ENCODE peak calls at places on chromosomes 11 and 22, in four cellular contexts. T is AG04449, C is kidney epithelial cell, M is heart left ventricle. A is an unnamed sample.

GRCh38 chr22:46395145-46395544 is 59.6 kb downstream of the TRMU start:
- DNase-seq in T (no peak), C (no peak), M (no peak), A (no peak)

GRCh38 chr22:39097098-39098020 is at the start of gene APOBEC3H:
- DNase-seq in T (no peak), C (no peak), M (peak), A (peak)

GRCh38 chr11:62193954-62194353 is 3.9 kb downstream of the SCGB1D1 start:
- DNase-seq in T (no peak), C (no peak), M (no peak), A (no peak)

GRCh38 chr11:46049325-46049860 is 71.9 kb downstream of the PHF21A start:
- DNase-seq in T (no peak), C (no peak), M (no peak), A (no peak)

GRCh38 chr11:125454047-125454446 is 42.0 kb downstream of the FEZ1 start:
- DNase-seq in T (no peak), C (no peak), M (no peak), A (no peak)

GRCh38 chr11:44025727-44026126 is 22.1 kb upstream of the ACCSL start:
- DNase-seq in T (no peak), C (no peak), M (no peak), A (no peak)

GRCh38 chr11:74025467-74026166 is 16.7 kb upstream of the UCP3 start:
- DNase-seq in T (no peak), C (no peak), M (no peak), A (no peak)

GRCh38 chr11:69878144-69878883 is 59.1 kb upstream of the FGF3 start:
- DNase-seq in T (no peak), C (no peak), M (no peak), A (no peak)

GRCh38 chr11:86984701-86985100 is 29.5 kb upstream of the FZD4 start:
- DNase-seq in T (no peak), C (no peak), M (no peak), A (no peak)

GRCh38 chr11:122721964-122722266 is 66.4 kb downstream of the UBASH3B start:
- DNase-seq in T (peak), C (no peak), M (no peak), A (peak)

GRCh38 chr11:93614111-93614784 is 47.2 kb upstream of the CEP295 start:
- DNase-seq in T (no peak), C (no peak), M (no peak), A (no peak)

GRCh38 chr11:74809820-74810219 is 61.2 kb downstream of the RNF169 start:
- DNase-seq in T (no peak), C (no peak), M (no peak), A (no peak)

GRCh38 chr22:38938925-38939324 is 18.5 kb upstream of the APOBEC3A start:
- DNase-seq in T (no peak), C (no peak), M (no peak), A (no peak)

GRCh38 chr11:35427158-35427557 is 7.8 kb upstream of the SLC1A2 start:
- DNase-seq in T (peak), C (no peak), M (no peak), A (no peak)

GRCh38 chr11:133720951-133721350 is 124.4 kb downstream of the SPATA19 start:
- DNase-seq in T (no peak), C (no peak), M (no peak), A (no peak)

GRCh38 chr22:20315337-20316216 is 4.3 kb downstream of the DGCR6L start:
- DNase-seq in T (no peak), C (no peak), M (no peak), A (no peak)

GRCh38 chr11:6468712-6469495 is 4.8 kb downstream of the TRIM3 start:
- DNase-seq in T (no peak), C (peak), M (peak), A (peak)

GRCh38 chr11:459511-460220 is 9.6 kb downstream of the PTDSS2 start:
- DNase-seq in T (no peak), C (no peak), M (no peak), A (no peak)

DNA sequence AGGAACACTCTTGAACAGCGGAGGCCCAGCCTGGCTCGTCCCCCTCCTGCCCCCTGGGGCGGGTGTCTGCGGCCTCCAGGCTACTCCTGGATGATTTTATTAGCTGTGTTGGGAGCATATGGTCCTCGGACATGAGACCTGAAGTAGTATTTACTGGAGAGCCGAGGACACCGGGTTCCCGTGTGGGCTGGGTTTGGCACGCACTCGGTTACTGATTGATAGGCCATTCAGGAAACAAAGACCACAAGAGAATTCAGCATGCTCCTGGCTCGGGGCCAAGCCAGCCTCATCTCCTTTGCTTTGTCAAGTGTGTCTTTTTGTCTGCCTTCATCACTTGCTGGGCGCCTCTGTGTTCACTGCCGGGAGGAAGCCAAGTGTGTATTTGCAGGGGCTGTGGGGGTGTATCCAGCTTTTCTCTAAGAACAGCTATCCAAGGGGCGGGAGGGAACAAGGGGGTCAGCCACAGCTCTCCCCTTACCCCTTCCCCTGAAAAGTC is 9.7 kb downstream of the FXYD2 start:
- DNase-seq in T (no peak), C (peak), M (peak), A (no peak)
- H3K4me3 ChIP-seq in T (no peak), C (peak), M (no peak), A (no peak)

GRCh38 chr11:60852060-60852638 is 3.6 kb downstream of the PTGDR2 start:
- DNase-seq in T (no peak), C (no peak), M (no peak), A (no peak)
- H3K4me3 ChIP-seq in T (no peak), C (no peak), M (no peak), A (no peak)

DNA sequence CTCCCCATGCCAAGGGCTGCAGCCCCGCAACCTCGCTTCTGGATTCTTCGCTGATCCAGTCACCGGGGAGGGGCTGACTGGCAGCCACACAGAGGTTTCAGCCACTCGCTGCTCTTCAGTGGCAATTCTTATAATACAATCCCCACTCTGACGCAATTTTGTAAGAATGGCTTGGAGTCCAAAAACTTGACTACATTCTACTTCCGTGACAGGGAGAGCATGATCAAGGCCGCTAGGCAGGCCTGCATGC is 14.9 kb downstream of the PPM1F start:
- DNase-seq in T (peak), C (no peak), M (no peak), A (no peak)
- H3K4me3 ChIP-seq in T (peak), C (no peak), M (peak), A (peak)

DNA sequence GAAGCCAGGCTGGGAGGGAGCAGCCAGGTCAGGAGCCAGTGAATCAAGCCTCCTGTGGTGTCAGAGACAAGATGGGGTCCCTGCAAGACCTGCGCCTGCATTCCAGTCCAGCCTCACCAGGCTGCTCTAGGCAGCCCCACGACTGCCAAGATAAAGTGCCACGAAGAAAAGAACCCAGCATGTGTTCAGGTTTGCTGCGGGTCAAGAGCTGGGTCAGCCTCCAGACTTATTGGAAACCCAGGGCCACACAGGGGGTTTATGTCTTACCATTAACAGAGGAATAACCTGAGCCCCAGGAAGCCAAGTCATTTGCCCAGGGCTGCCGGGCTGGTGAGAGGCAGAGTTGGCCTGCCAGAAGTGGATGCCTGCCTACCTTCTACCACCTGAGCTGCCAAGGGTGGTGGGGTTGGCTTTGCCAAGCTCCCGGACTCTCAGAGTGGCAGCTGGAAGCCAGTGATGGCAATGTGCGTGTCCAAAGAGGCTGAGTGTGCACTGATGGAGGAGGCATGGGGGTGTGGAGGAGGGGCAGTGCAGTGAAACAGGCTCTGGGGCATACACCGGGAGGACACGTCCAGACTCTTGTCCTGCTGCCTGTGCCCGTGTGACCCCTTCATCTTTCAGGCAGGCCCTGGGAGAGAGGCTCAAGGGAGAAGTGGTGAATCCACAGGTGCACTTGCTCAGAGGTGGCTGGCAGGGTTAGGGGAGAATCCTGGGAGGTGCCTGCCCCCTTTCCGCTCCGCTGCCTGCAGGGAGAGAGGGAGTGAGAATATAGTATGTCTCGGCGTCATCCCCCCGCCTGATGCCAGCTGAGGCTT is 1.7 kb downstream of the RASD2 start:
- DNase-seq in T (no peak), C (no peak), M (no peak), A (no peak)
- H3K4me3 ChIP-seq in T (peak), C (no peak), M (peak), A (no peak)

GRCh38 chr11:47538741-47539575 is 14.0 kb downstream of the CELF1 start:
- DNase-seq in T (no peak), C (peak), M (no peak), A (no peak)
- H3K4me3 ChIP-seq in T (no peak), C (no peak), M (no peak), A (no peak)

GRCh38 chr11:128689586-128689945 is 4.3 kb upstream of the FLI1 start:
- DNase-seq in T (no peak), C (no peak), M (no peak), A (no peak)
- H3K4me3 ChIP-seq in T (no peak), C (no peak), M (peak), A (no peak)

DNA sequence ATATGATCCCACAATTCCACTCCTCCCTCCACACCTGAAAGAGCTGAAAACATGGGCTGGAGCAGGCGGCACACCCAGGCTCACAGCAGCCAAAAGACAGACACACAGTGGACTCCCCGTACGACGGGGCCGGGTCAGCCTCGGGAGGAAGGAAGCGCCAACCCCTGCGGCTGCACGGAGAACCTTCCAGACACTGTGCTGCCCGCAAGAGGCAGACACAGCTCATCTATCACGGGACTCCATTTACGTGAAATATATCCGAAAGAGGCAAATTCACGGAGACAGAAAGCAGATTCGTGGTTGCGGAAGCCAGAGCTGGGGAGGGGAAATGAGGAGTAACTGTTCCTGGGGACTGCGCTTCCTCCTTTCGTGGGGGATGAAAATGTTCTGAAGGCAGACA is 165.0 kb downstream of the BRD1 start:
- DNase-seq in T (no peak), C (no peak), M (no peak), A (no peak)
- H3K4me3 ChIP-seq in T (no peak), C (no peak), M (no peak), A (no peak)